ENCODE peak calls at places on chromosomes 16 and 17, in five cellular contexts. W is AG04449, P is body of pancreas, J is uterus, Q is memory B cell. D is an unnamed sample.

GRCh38 chr17:69608808-69609494 is 194.5 kb downstream of the MAP2K6 start:
- DNase-seq in P (no peak), W (peak), J (no peak), Q (no peak), D (peak)

GRCh38 chr17:77319211-77320031 is 178.7 kb downstream of the SEC14L1 start:
- DNase-seq in J (peak), P (peak), Q (peak), W (no peak), D (peak)

GRCh38 chr17:8133398-8133797 is 9.5 kb upstream of the HES7 start:
- DNase-seq in W (no peak), P (no peak), J (no peak), Q (no peak), D (no peak)

GRCh38 chr17:8151120-8151640 is 1.0 kb downstream of the PER1 start:
- DNase-seq in J (peak), Q (peak), P (peak), W (peak), D (peak)

GRCh38 chr17:34154916-34155730 is 100.0 kb upstream of the CCL2 start:
- DNase-seq in W (no peak), Q (no peak), P (no peak), J (no peak), D (no peak)

GRCh38 chr16:81939164-81940067 is 71.9 kb downstream of the SDR42E1 start:
- DNase-seq in J (no peak), P (no peak), Q (no peak), W (no peak), D (no peak)

GRCh38 chr16:27729516-27730304 is 179.8 kb downstream of the KATNIP start:
- DNase-seq in W (no peak), J (no peak), Q (no peak), P (no peak), D (no peak)

GRCh38 chr16:6377956-6378355 is 954.7 kb upstream of the RBFOX1 start:
- DNase-seq in J (no peak), Q (no peak), W (no peak), P (no peak), D (no peak)

GRCh38 chr17:39555368-39555767 is 52.4 kb downstream of the NEUROD2 start:
- DNase-seq in W (no peak), P (no peak), Q (no peak), J (no peak), D (no peak)

GRCh38 chr16:22693670-22694340 is 120.2 kb upstream of the HS3ST2 start:
- DNase-seq in J (no peak), Q (no peak), W (no peak), P (no peak), D (no peak)

GRCh38 chr16:22216191-22216831 is 10.2 kb downstream of the EEF2K start:
- DNase-seq in Q (no peak), P (no peak), W (no peak), J (no peak), D (no peak)

GRCh38 chr16:3945751-3946603 is 65.5 kb upstream of the CREBBP start:
- DNase-seq in W (peak), Q (no peak), P (peak), J (no peak), D (no peak)

GRCh38 chr17:8481089-8481488 is 45.4 kb downstream of the NDEL1 start:
- DNase-seq in P (no peak), W (no peak), J (no peak), Q (no peak), D (no peak)

GRCh38 chr16:89363621-89364393 is 126.6 kb downstream of the ANKRD11 start:
- DNase-seq in W (peak), J (no peak), Q (no peak), P (peak), D (no peak)

GRCh38 chr17:74307984-74308773 is 17.8 kb upstream of the KIF19 start:
- DNase-seq in W (no peak), J (peak), Q (no peak), P (no peak), D (no peak)

GRCh38 chr16:67022531-67023214 is 6.3 kb upstream of the CBFB start:
- DNase-seq in P (peak), W (peak), Q (no peak), J (no peak), D (peak)

GRCh38 chr16:19488213-19488640 is 33.7 kb downstream of the GDE1 start:
- DNase-seq in P (no peak), W (no peak), Q (no peak), J (no peak), D (no peak)

GRCh38 chr16:11390573-11391495 is 45.6 kb downstream of the RMI2 start:
- DNase-seq in P (no peak), Q (no peak), J (no peak), W (no peak), D (no peak)

GRCh38 chr16:23103603-23104002 is 45.6 kb downstream of the USP31 start:
- DNase-seq in P (no peak), W (no peak), J (no peak), Q (no peak), D (no peak)

GRCh38 chr16:70715113-70715711 is 29.4 kb upstream of the MTSS2 start:
- DNase-seq in W (peak), P (peak), Q (no peak), J (peak), D (peak)

GRCh38 chr17:9788582-9788981 is 2.8 kb downstream of the DHRS7C start:
- DNase-seq in W (no peak), J (no peak), P (no peak), Q (no peak), D (no peak)

GRCh38 chr16:10743227-10743609 is 424 bp upstream of the NUBP1 start:
- DNase-seq in W (no peak), J (no peak), P (no peak), Q (no peak), D (no peak)

GRCh38 chr16:23408242-23409201 is 44.5 kb downstream of the COG7 start:
- DNase-seq in Q (no peak), J (no peak), W (no peak), P (peak), D (peak)

GRCh38 chr17:310111-311010 is 42.2 kb downstream of the RPH3AL start:
- DNase-seq in J (no peak), P (no peak), Q (no peak), W (no peak), D (no peak)

GRCh38 chr16:15539197-15539596 is 103.8 kb downstream of the MARF1 start:
- DNase-seq in W (no peak), J (no peak), P (no peak), Q (no peak), D (no peak)

GRCh38 chr16:57538235-57538711 is 1.9 kb upstream of the CCDC102A start:
- DNase-seq in J (no peak), W (no peak), P (peak), Q (no peak), D (peak)

GRCh38 chr17:33120103-33120502 is 128.5 kb downstream of the SPACA3 start:
- DNase-seq in Q (no peak), J (no peak), W (no peak), P (no peak), D (no peak)

GRCh38 chr17:78725448-78726021 is 56.5 kb downstream of the CYTH1 start:
- DNase-seq in J (no peak), Q (no peak), P (no peak), W (no peak), D (no peak)

GRCh38 chr16:29811896-29812665 is at the start of gene PRRT2:
- DNase-seq in W (no peak), J (peak), Q (peak), P (peak), D (peak)

GRCh38 chr17:29250666-29251065 is 4.0 kb downstream of the CRYBA1 start:
- DNase-seq in P (no peak), Q (no peak), J (no peak), W (peak), D (no peak)

GRCh38 chr17:77556408-77557068 is 402.0 kb upstream of the TNRC6C start:
- DNase-seq in J (no peak), Q (no peak), P (no peak), W (no peak), D (no peak)

D was measured in tibial artery.